ENCODE peak calls at places on chromosomes 7 and 10, in four cellular contexts. One of them, this sample, is unnamed.

GRCh38 chr7:23490357-23491131 is 20.3 kb upstream of the IGF2BP3 start:
- DNase-seq in fibroblast of villous mesenchyme: peak; percentile 41
- DNase-seq in ascending aorta: peak; percentile 63
- DNase-seq in adipocyte: peak; percentile 47
- DNase-seq in this sample: no peak

GRCh38 chr7:74025146-74025545 is 2.8 kb upstream of the ELN start:
- DNase-seq in fibroblast of villous mesenchyme: no peak
- DNase-seq in ascending aorta: no peak
- DNase-seq in adipocyte: no peak
- DNase-seq in this sample: no peak

GRCh38 chr10:80856186-80856585 is 318.5 kb downstream of the SH2D4B start:
- DNase-seq in fibroblast of villous mesenchyme: no peak
- DNase-seq in ascending aorta: no peak
- DNase-seq in adipocyte: no peak
- DNase-seq in this sample: no peak

GRCh38 chr10:98446656-98447221 is at the start of gene HPS1:
- DNase-seq in fibroblast of villous mesenchyme: peak; percentile 66
- DNase-seq in ascending aorta: peak; percentile 90
- DNase-seq in adipocyte: peak; percentile 89
- DNase-seq in this sample: no peak

GRCh38 chr7:38751416-38751815 is 120.2 kb upstream of the AMPH start:
- DNase-seq in fibroblast of villous mesenchyme: no peak
- DNase-seq in ascending aorta: no peak
- DNase-seq in adipocyte: peak; percentile 11
- DNase-seq in this sample: no peak

GRCh38 chr10:105751688-105752087 is 1110.6 kb downstream of the SORCS3 start:
- DNase-seq in fibroblast of villous mesenchyme: no peak
- DNase-seq in ascending aorta: no peak
- DNase-seq in adipocyte: no peak
- DNase-seq in this sample: no peak

GRCh38 chr10:593901-594457 is 95.5 kb downstream of the DIP2C start:
- DNase-seq in fibroblast of villous mesenchyme: peak; percentile 60
- DNase-seq in ascending aorta: peak; percentile 77
- DNase-seq in adipocyte: no peak
- DNase-seq in this sample: no peak

GRCh38 chr7:80428161-80429054 is 83.5 kb downstream of the GNAT3 start:
- DNase-seq in fibroblast of villous mesenchyme: peak; percentile 79
- DNase-seq in ascending aorta: no peak
- DNase-seq in adipocyte: peak; percentile 84
- DNase-seq in this sample: no peak

GRCh38 chr7:85927226-85927625 is 716.5 kb upstream of the GRM3 start:
- DNase-seq in fibroblast of villous mesenchyme: no peak
- DNase-seq in ascending aorta: no peak
- DNase-seq in adipocyte: no peak
- DNase-seq in this sample: no peak

GRCh38 chr7:33392143-33392542 is 262.8 kb downstream of the BBS9 start:
- DNase-seq in fibroblast of villous mesenchyme: no peak
- DNase-seq in ascending aorta: no peak
- DNase-seq in adipocyte: no peak
- DNase-seq in this sample: no peak

GRCh38 chr10:121292396-121292795 is 305.8 kb downstream of the FGFR2 start:
- DNase-seq in fibroblast of villous mesenchyme: no peak
- DNase-seq in ascending aorta: no peak
- DNase-seq in adipocyte: no peak
- DNase-seq in this sample: no peak

GRCh38 chr10:86594535-86594934 is 59.8 kb upstream of the OPN4 start:
- DNase-seq in fibroblast of villous mesenchyme: peak; percentile 66
- DNase-seq in ascending aorta: peak; percentile 22
- DNase-seq in adipocyte: peak; percentile 21
- DNase-seq in this sample: no peak

GRCh38 chr7:139855498-139856270 is 26.6 kb downstream of the TBXAS1 start:
- DNase-seq in fibroblast of villous mesenchyme: no peak
- DNase-seq in ascending aorta: no peak
- DNase-seq in adipocyte: no peak
- DNase-seq in this sample: no peak

GRCh38 chr10:4775808-4776207 is 50.2 kb upstream of the AKR1E2 start:
- DNase-seq in fibroblast of villous mesenchyme: peak; percentile 67
- DNase-seq in ascending aorta: no peak
- DNase-seq in adipocyte: no peak
- DNase-seq in this sample: no peak

GRCh38 chr7:80614911-80615310 is 23.5 kb upstream of the CD36 start:
- DNase-seq in fibroblast of villous mesenchyme: peak; percentile 79
- DNase-seq in ascending aorta: no peak
- DNase-seq in adipocyte: no peak
- DNase-seq in this sample: no peak

GRCh38 chr10:43390791-43391190 is 18.2 kb downstream of the HNRNPF start:
- DNase-seq in fibroblast of villous mesenchyme: peak; percentile 77
- DNase-seq in ascending aorta: no peak
- DNase-seq in adipocyte: peak; percentile 67
- DNase-seq in this sample: no peak

GRCh38 chr7:33043875-33044718 is 18.5 kb downstream of the NT5C3A start:
- DNase-seq in fibroblast of villous mesenchyme: no peak
- DNase-seq in ascending aorta: no peak
- DNase-seq in adipocyte: no peak
- DNase-seq in this sample: no peak

GRCh38 chr7:3461923-3462322 is 160.9 kb downstream of the SDK1 start:
- DNase-seq in fibroblast of villous mesenchyme: no peak
- DNase-seq in ascending aorta: no peak
- DNase-seq in adipocyte: no peak
- DNase-seq in this sample: no peak